ENCODE peak calls at places on chromosomes 13 and 19, in five cellular contexts. V is fibroblast of lung, K is prostate gland, B is A549, E is GM23248. I is an unnamed sample.

GRCh38 chr19:56071151-56071550 is 49.9 kb downstream of the ZNF787 start:
- DNase-seq in V (no peak), K (no peak), B (no peak), E (peak; percentile 12), I (no peak)

GRCh38 chr19:18558202-18558555 is 509 bp downstream of the KXD1 start:
- DNase-seq in V (no peak), K (no peak), B (no peak), E (peak; percentile 40), I (no peak)

GRCh38 chr19:4297901-4298771 is 4.1 kb downstream of the TMIGD2 start:
- DNase-seq in V (peak; percentile 31), K (no peak), B (no peak), E (no peak), I (no peak)

GRCh38 chr13:39073983-39074382 is 35.7 kb downstream of the NHLRC3 start:
- DNase-seq in V (no peak), K (no peak), B (no peak), E (no peak), I (no peak)

GRCh38 chr13:106302843-106303242 is 232.6 kb downstream of the EFNB2 start:
- DNase-seq in V (no peak), K (no peak), B (no peak), E (no peak), I (no peak)

GRCh38 chr19:6264803-6265202 is 15.0 kb downstream of the MLLT1 start:
- DNase-seq in V (no peak), K (no peak), B (no peak), E (no peak), I (no peak)

GRCh38 chr13:42056585-42056984 is 8.1 kb downstream of the DGKH start:
- DNase-seq in V (no peak), K (no peak), B (no peak), E (no peak), I (no peak)

GRCh38 chr19:3771906-3772450 is at the start of gene RAX2:
- DNase-seq in V (no peak), K (no peak), B (no peak), E (no peak), I (no peak)

GRCh38 chr13:84686973-84687372 is 804.7 kb upstream of the SLITRK1 start:
- DNase-seq in V (no peak), K (no peak), B (no peak), E (no peak), I (no peak)

GRCh38 chr19:48511800-48512503 is at the start of gene LMTK3:
- DNase-seq in V (peak; percentile 36), K (no peak), B (peak; percentile 85), E (peak; percentile 50), I (peak; percentile 43)
- H3K4me3 ChIP-seq in V (peak within 1 kb of the TSS; percentile 11), K (no peak within 1 kb of the TSS), B (peak within 1 kb of the TSS; percentile 34), E (no peak within 1 kb of the TSS), I (peak within 1 kb of the TSS; percentile 32)

GRCh38 chr13:40440990-40441820 is 225.2 kb downstream of the FOXO1 start:
- DNase-seq in V (peak; percentile 42), K (peak; percentile 30), B (peak; percentile 6), E (peak; percentile 34), I (no peak)

GRCh38 chr13:40439928-40440327 is 226.5 kb downstream of the FOXO1 start:
- DNase-seq in V (no peak), K (no peak), B (no peak), E (no peak), I (no peak)

GRCh38 chr13:40438022-40438692 is 228.3 kb downstream of the FOXO1 start:
- DNase-seq in V (no peak), K (no peak), B (no peak), E (peak; percentile 37), I (no peak)

GRCh38 chr13:40442191-40442590 is 224.2 kb downstream of the FOXO1 start:
- DNase-seq in V (no peak), K (no peak), B (no peak), E (no peak), I (no peak)

DNA sequence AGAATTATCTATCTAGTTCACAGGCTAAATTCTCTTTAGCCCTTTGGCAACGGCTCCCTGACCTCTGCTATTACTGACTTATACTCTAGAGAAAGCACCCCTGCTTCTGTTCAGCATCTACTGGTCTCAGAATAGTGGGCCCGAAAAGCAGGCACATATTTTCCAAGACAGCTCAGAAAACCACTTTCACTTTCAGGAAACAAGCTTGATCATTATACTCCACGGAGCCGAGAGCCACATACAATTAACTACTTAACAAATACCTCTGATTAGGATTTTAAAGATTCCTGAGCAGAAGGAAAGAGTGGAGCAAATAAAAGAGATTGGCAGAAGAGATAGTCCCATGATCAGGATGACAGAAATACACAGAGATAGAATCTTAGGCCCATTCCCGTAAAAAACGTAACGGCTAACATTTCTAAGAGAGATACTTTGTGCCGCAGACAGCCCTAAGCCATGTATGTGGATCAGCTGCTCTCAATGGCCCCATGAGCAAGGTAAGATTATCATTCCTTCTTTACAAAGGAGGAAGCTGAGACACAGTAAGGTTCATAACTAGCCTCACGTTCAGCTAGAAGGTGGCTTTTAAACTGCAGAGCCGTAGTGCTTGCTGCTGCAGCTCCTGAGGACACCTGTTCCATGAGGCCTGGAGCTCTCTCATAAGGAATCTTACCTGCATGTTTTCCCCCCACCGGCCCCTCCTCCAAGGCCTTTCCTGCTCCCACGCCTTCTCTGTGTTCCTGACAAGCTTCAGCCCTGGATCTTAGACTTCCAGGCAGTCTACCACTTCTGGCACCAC is 227.2 kb downstream of the FOXO1 start:
- DNase-seq in V (peak; percentile 33), K (no peak), B (no peak), E (peak; percentile 75), I (no peak)
- H3K4me3 ChIP-seq in V (no peak overlapping the region), K (no peak overlapping the region), B (no peak overlapping the region), E (peak overlapping the region; percentile 70), I (no peak overlapping the region)

GRCh38 chr13:28566891-28567290 is 72.0 kb upstream of the FLT1 start:
- DNase-seq in V (no peak), K (no peak), B (no peak), E (no peak), I (no peak)
- H3K4me3 ChIP-seq in V (no peak overlapping the region), K (no peak overlapping the region), B (no peak overlapping the region), E (no peak overlapping the region), I (no peak overlapping the region)

GRCh38 chr19:15550273-15550672 is 41.9 kb downstream of the CYP4F22 start:
- DNase-seq in V (no peak), K (no peak), B (no peak), E (no peak), I (no peak)

GRCh38 chr19:15550847-15551182 is 42.5 kb downstream of the CYP4F22 start:
- DNase-seq in V (no peak), K (no peak), B (peak; percentile 37), E (no peak), I (no peak)

GRCh38 chr19:15548648-15549047 is 40.3 kb downstream of the CYP4F22 start:
- DNase-seq in V (no peak), K (no peak), B (no peak), E (no peak), I (no peak)

GRCh38 chr19:15551183-15552004 is 43.1 kb downstream of the CYP4F22 start:
- DNase-seq in V (no peak), K (no peak), B (peak; percentile 71), E (peak; percentile 47), I (peak; percentile 24)

GRCh38 chr19:15549581-15549980 is 41.3 kb downstream of the CYP4F22 start:
- DNase-seq in V (no peak), K (no peak), B (no peak), E (no peak), I (no peak)
- H3K4me3 ChIP-seq in V (no peak overlapping the region), K (no peak overlapping the region), B (no peak overlapping the region), E (no peak overlapping the region), I (no peak overlapping the region)

DNA sequence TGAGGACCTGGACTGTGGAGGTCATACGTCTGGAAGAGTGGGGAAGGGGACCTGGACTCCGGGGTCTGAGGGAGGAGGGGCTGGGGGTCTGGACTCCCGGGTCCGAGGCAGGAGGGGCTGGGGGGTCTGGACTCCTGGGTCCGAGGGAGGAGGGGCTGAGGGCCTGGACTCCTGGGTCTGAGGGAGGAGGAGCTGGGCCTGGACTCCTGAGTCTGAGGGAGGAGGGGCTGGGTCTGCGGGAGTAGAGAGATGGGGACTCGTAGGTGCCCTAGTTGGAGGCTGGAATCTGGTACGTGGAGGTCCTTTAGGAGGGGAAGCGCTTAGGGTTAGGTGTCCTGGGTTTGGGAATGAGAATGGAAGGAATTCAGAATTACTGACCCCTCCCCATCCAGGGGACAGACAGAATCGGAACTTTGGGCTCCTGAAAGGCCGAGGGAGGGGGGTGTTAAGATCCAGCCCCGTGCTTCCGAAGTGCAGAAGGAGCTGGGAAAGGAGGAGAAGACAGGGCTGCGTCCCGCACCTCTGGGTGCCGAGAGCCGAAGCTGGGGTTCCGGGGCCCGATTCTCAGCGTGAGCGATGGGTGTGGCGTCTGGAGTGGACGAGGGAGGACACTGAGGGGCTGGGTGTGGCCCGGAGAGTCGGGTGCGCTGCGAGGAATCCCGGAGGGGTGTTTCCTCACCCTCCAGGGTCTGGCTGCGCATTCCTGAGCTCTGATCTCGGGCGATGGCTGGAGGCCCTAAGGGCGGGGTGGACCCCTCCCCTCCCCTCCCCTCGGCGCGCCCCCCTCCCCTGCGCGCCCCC is 608 bp downstream of the MYADM start:
- DNase-seq in V (peak; percentile 58), K (peak; percentile 22), B (peak; percentile 80), E (peak; percentile 86), I (peak; percentile 78)
- H3K4me3 ChIP-seq in V (peak overlapping the region; percentile 93), K (peak overlapping the region; percentile 64), B (peak overlapping the region; percentile 69), E (peak overlapping the region; percentile 93), I (peak overlapping the region; percentile 99)

GRCh38 chr19:47511681-47512080 is 3.2 kb downstream of the NAPA start:
- DNase-seq in V (peak; percentile 16), K (no peak), B (no peak), E (peak; percentile 64), I (no peak)
- H3K4me3 ChIP-seq in V (no peak overlapping the region), K (peak overlapping the region; percentile 3), B (no peak overlapping the region), E (peak overlapping the region; percentile 95), I (peak overlapping the region; percentile 29)

GRCh38 chr19:13859361-13859880 is 17.5 kb upstream of the NANOS3 start:
- DNase-seq in V (peak; percentile 67), K (no peak), B (peak; percentile 76), E (peak; percentile 70), I (no peak)
- H3K4me3 ChIP-seq in V (no peak overlapping the region), K (no peak overlapping the region), B (no peak overlapping the region), E (no peak overlapping the region), I (no peak overlapping the region)

DNA sequence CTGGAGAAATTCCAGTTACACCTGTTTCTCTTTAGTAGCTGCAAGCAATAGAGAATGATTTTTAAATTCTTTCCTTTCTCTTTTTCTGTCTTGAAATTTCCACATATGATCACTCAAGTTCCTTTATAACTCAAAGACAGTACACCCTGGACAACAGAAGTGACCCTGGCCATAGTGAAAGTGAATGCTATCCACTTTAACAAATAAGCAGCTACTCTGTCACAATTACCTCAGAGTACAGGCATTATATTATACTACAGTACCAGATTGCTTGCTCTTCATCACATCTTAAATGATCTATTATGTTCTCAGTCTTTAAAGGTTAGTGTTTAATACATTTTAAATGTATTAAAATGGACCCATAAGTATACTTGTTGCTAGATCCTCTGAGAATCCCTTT is 136.2 kb downstream of the KLF12 start:
- DNase-seq in V (no peak), K (no peak), B (no peak), E (no peak), I (no peak)
- H3K4me3 ChIP-seq in V (no peak overlapping the region), K (no peak overlapping the region), B (no peak overlapping the region), E (no peak overlapping the region), I (no peak overlapping the region)

DNA sequence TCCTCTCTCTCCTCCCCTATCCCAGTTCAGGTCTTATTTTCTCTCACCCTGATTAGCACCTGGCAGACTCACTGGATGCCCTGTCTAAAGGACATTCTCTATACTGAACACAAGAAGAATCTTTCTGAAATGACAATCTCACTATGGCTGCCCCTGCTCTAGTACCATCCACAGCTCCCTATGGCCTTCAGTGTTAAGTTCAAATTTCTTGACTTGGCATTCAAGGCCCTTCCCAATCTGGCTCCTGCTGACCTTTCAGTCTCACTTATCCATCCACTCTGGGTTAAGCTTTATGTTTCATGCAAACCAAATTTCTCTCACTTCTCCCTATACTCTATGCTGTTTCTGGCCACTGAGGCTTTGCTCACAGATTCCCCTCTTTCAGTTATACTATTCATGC is 34.2 kb downstream of the MBD3L1 start:
- DNase-seq in V (no peak), K (no peak), B (no peak), E (no peak), I (no peak)
- H3K4me3 ChIP-seq in V (no peak overlapping the region), K (no peak overlapping the region), B (no peak overlapping the region), E (no peak overlapping the region), I (no peak overlapping the region)

I was measured in Caco-2.